ENCODE peak calls at places on chromosomes 3 and 15, in five cellular contexts. K, Y, E, F and P are unnamed samples.

GRCh38 chr15:31463521-31464102 is 137.0 kb downstream of the KLF13 start:
- DNase-seq in K (no peak), Y (no peak), F (no peak), E (no peak), P (no peak)

GRCh38 chr3:184740509-184741258 is 28.8 kb upstream of the MAGEF1 start:
- DNase-seq in Y (no peak), F (peak), E (peak), K (no peak), P (peak)

GRCh38 chr3:192857148-192857735 is 60.4 kb downstream of the MB21D2 start:
- DNase-seq in E (peak), Y (no peak), F (no peak), K (no peak), P (no peak)

GRCh38 chr15:22979069-22979698 is 984 bp downstream of the CYFIP1 start:
- DNase-seq in K (no peak), Y (peak), F (peak), E (peak), P (no peak)

GRCh38 chr3:177199206-177199765 is 2.0 kb upstream of the TBL1XR1 start:
- DNase-seq in F (no peak), E (no peak), Y (no peak), K (no peak), P (no peak)

GRCh38 chr15:95298729-95299128 is 1031.8 kb upstream of the NR2F2 start:
- DNase-seq in K (no peak), E (no peak), F (no peak), Y (no peak), P (no peak)

GRCh38 chr15:101170568-101171350 is 81.1 kb downstream of the CHSY1 start:
- DNase-seq in K (no peak), F (peak), E (peak), Y (no peak), P (no peak)

GRCh38 chr15:66294157-66294931 is 976 bp downstream of the DIS3L start:
- DNase-seq in E (peak), Y (no peak), K (peak), F (peak), P (peak)

GRCh38 chr3:21013566-21013965 is 737.4 kb downstream of the ZNF385D start:
- DNase-seq in F (peak), K (no peak), Y (no peak), E (no peak), P (no peak)

GRCh38 chr3:179589143-179589542 is 15.3 kb downstream of the MRPL47 start:
- DNase-seq in Y (no peak), E (peak), F (no peak), K (no peak), P (no peak)

GRCh38 chr15:94135748-94136147 is 95.6 kb upstream of the MCTP2 start:
- DNase-seq in K (no peak), Y (peak), F (peak), E (peak), P (no peak)

GRCh38 chr3:122322095-122323075 is 2.7 kb upstream of the CSTA start:
- DNase-seq in F (no peak), Y (no peak), K (no peak), E (no peak), P (no peak)

GRCh38 chr15:49675051-49675450 is 54.2 kb downstream of the DTWD1 start:
- DNase-seq in E (peak), F (peak), Y (no peak), K (peak), P (peak)

GRCh38 chr15:31211353-31211752 is 109.8 kb upstream of the TRPM1 start:
- DNase-seq in Y (no peak), K (no peak), E (no peak), F (no peak), P (no peak)

GRCh38 chr3:140358696-140359095 is 319.2 kb upstream of the TRIM42 start:
- DNase-seq in K (no peak), Y (no peak), F (no peak), E (no peak), P (no peak)

GRCh38 chr15:71294636-71295241 is 179.5 kb downstream of the THSD4 start:
- DNase-seq in K (peak), E (peak), Y (no peak), F (peak), P (peak)

GRCh38 chr3:19155375-19155774 is 7.1 kb downstream of the KCNH8 start:
- DNase-seq in F (no peak), E (no peak), Y (peak), K (no peak), P (no peak)

GRCh38 chr3:100900671-100901070 is 92.5 kb downstream of the ABI3BP start:
- DNase-seq in Y (no peak), E (peak), K (no peak), F (peak), P (no peak)

GRCh38 chr3:195085356-195086130 is 185.4 kb downstream of the XXYLT1 start:
- DNase-seq in E (no peak), F (no peak), K (no peak), Y (no peak), P (no peak)

GRCh38 chr15:66233487-66234415 is 19.8 kb downstream of the MEGF11 start:
- DNase-seq in E (peak), K (no peak), Y (peak), F (peak), P (no peak)

GRCh38 chr3:72816843-72817485 is 31.3 kb downstream of the SHQ1 start:
- DNase-seq in F (no peak), Y (no peak), E (no peak), K (no peak), P (no peak)

GRCh38 chr3:170178631-170179030 is 2.9 kb downstream of the PHC3 start:
- DNase-seq in F (no peak), E (no peak), Y (no peak), K (no peak), P (no peak)

GRCh38 chr3:25246921-25247320 is 181.1 kb upstream of the RARB start:
- DNase-seq in E (no peak), K (no peak), Y (no peak), F (no peak), P (no peak)

GRCh38 chr15:75455982-75456531 is 4.6 kb upstream of the SIN3A start:
- DNase-seq in Y (peak), F (peak), K (peak), E (peak), P (no peak)

GRCh38 chr15:70299931-70300858 is 202.5 kb upstream of the TLE3 start:
- DNase-seq in F (no peak), E (no peak), Y (no peak), K (no peak), P (no peak)

GRCh38 chr15:59556405-59556804 is 55.2 kb upstream of the GCNT3 start:
- DNase-seq in K (no peak), F (peak), E (peak), Y (no peak), P (peak)

GRCh38 chr15:82890338-82891024 is 62.0 kb downstream of the HOMER2 start:
- DNase-seq in Y (no peak), E (peak), K (no peak), F (no peak), P (no peak)

GRCh38 chr3:135565481-135565880 is 400.0 kb upstream of the PPP2R3A start:
- DNase-seq in F (no peak), K (no peak), E (peak), Y (no peak), P (no peak)

GRCh38 chr3:10370429-10370828 is 49.5 kb upstream of the SEC13 start:
- DNase-seq in E (peak), K (peak), Y (no peak), F (peak), P (peak)

GRCh38 chr15:25175033-25175788 is 220.4 kb downstream of the SNRPN start:
- DNase-seq in K (no peak), E (no peak), F (no peak), Y (no peak), P (no peak)

GRCh38 chr3:98567646-98568280 is 25.6 kb downstream of the CPOX start:
- DNase-seq in E (no peak), F (no peak), K (no peak), Y (no peak), P (no peak)

GRCh38 chr3:161221881-161222600 is 930 bp downstream of the NMD3 start:
- DNase-seq in E (peak), F (peak), K (no peak), Y (peak), P (no peak)

GRCh38 chr3:13073976-13074375 is 747 bp upstream of the IQSEC1 start:
- DNase-seq in K (no peak), E (peak), F (no peak), Y (no peak), P (no peak)